ENCODE peak calls at places on chromosomes 2 and 18, in eight cellular contexts. C is ELR, F is psoas muscle, M is PC-9, X is AG09319, N is left ventricle myocardium inferior, Z is mesothelial cell of epicardium, R is endothelial cell. D is an unnamed sample.

GRCh38 chr2:228782281-228782680 is 488.8 kb downstream of the PID1 start:
- DNase-seq in C (no peak), F (no peak), M (no peak), X (no peak), N (no peak), Z (no peak), R (no peak), D (no peak)

GRCh38 chr2:179842498-179843153 is 18.8 kb downstream of the ZNF385B start:
- DNase-seq in C (peak), F (peak), M (no peak), X (no peak), N (no peak), Z (no peak), R (peak), D (peak)

GRCh38 chr2:188573453-188573852 is 281.8 kb downstream of the GULP1 start:
- DNase-seq in C (no peak), F (no peak), M (no peak), X (no peak), N (no peak), Z (no peak), R (no peak), D (no peak)

GRCh38 chr2:1916881-1917280 is 172.6 kb upstream of the PXDN start:
- DNase-seq in C (no peak), F (no peak), M (no peak), X (no peak), N (no peak), Z (no peak), R (no peak), D (no peak)

GRCh38 chr2:191299009-191299408 is 53.8 kb downstream of the MYO1B start:
- DNase-seq in C (peak), F (no peak), M (no peak), X (no peak), N (no peak), Z (no peak), R (no peak), D (no peak)

GRCh38 chr2:63192169-63192888 is 141.7 kb downstream of the OTX1 start:
- DNase-seq in C (no peak), F (no peak), M (no peak), X (no peak), N (no peak), Z (no peak), R (no peak), D (no peak)

GRCh38 chr2:108922141-108922915 is 66.7 kb downstream of the EDAR start:
- DNase-seq in C (peak), F (no peak), M (peak), X (no peak), N (no peak), Z (no peak), R (no peak), D (no peak)

GRCh38 chr2:217599906-217600305 is 402.9 kb downstream of the TNS1 start:
- DNase-seq in C (no peak), F (no peak), M (no peak), X (no peak), N (no peak), Z (no peak), R (no peak), D (no peak)

GRCh38 chr18:44096016-44096415 is 584.7 kb upstream of the SETBP1 start:
- DNase-seq in C (no peak), F (no peak), M (no peak), X (no peak), N (no peak), Z (no peak), R (no peak), D (no peak)

GRCh38 chr18:35451032-35451431 is 46.7 kb downstream of the INO80C start:
- DNase-seq in C (no peak), F (no peak), M (no peak), X (no peak), N (no peak), Z (no peak), R (no peak), D (no peak)

D was measured in germinal center.